ENCODE peak calls at places on chromosomes 2 and 18, in five cellular contexts. T, M, D, K and B are unnamed samples.

GRCh38 chr18:68177807-68178702 is 536.9 kb downstream of the TMX3 start:
- DNase-seq in T (no peak), M (peak), D (no peak), K (no peak), B (peak)

GRCh38 chr2:231557571-231558217 is 27.4 kb upstream of the NMUR1 start:
- DNase-seq in T (peak), M (peak), D (peak), K (peak), B (no peak)

GRCh38 chr2:149826471-149827125 is 239.0 kb upstream of the MMADHC start:
- DNase-seq in T (no peak), M (peak), D (no peak), K (peak), B (no peak)

GRCh38 chr2:75098856-75099255 is 100.5 kb downstream of the TACR1 start:
- DNase-seq in T (no peak), M (peak), D (no peak), K (no peak), B (no peak)

GRCh38 chr18:67308819-67309218 is 207.7 kb downstream of the DSEL start:
- DNase-seq in T (no peak), M (no peak), D (no peak), K (no peak), B (no peak)

GRCh38 chr18:58557013-58557435 is 71.9 kb downstream of the ALPK2 start:
- DNase-seq in T (no peak), M (no peak), D (no peak), K (no peak), B (no peak)

GRCh38 chr18:68837665-68838390 is 39.9 kb downstream of the CCDC102B start:
- DNase-seq in T (no peak), M (peak), D (no peak), K (no peak), B (no peak)

GRCh38 chr2:157747695-157748370 is 119.2 kb upstream of the ACVR1C start:
- DNase-seq in T (no peak), M (peak), D (no peak), K (no peak), B (no peak)